ENCODE peak calls at places on chromosomes 2 and 18, in eight cellular contexts. Y, R, C, S, H, O, M and F are unnamed samples.

GRCh38 chr2:213016984-213017351 is 134.4 kb downstream of the IKZF2 start:
- DNase-seq in C (no peak), H (no peak), O (no peak), M (no peak), R (no peak), Y (peak), S (no peak), F (no peak)

GRCh38 chr2:26243643-26244478 is 571 bp downstream of the HADHA start:
- DNase-seq in M (no peak), S (no peak), O (peak), R (no peak), C (peak), Y (peak), H (no peak), F (peak)

GRCh38 chr2:27075219-27075871 is 3.1 kb upstream of the EMILIN1 start:
- DNase-seq in M (peak), Y (peak), C (peak), S (peak), R (no peak), O (no peak), H (peak), F (no peak)

GRCh38 chr2:60548844-60549243 is 4.6 kb downstream of the BCL11A start:
- DNase-seq in H (no peak), Y (no peak), R (no peak), C (no peak), M (no peak), S (no peak), O (no peak), F (no peak)

GRCh38 chr2:56656826-56657225 is 473.0 kb downstream of the CCDC85A start:
- DNase-seq in S (no peak), Y (no peak), M (no peak), R (no peak), O (peak), H (no peak), C (no peak), F (no peak)

GRCh38 chr2:233556756-233557736 is 9.5 kb downstream of the USP40 start:
- DNase-seq in R (no peak), O (peak), H (no peak), C (peak), M (no peak), Y (peak), S (no peak), F (no peak)

GRCh38 chr2:46462936-46463335 is 16.4 kb upstream of the TMEM247 start:
- DNase-seq in M (no peak), R (no peak), Y (peak), S (no peak), H (no peak), C (peak), O (no peak), F (no peak)

GRCh38 chr2:235050992-235051351 is 99.2 kb downstream of the SH3BP4 start:
- DNase-seq in S (no peak), Y (peak), R (peak), H (peak), O (peak), M (no peak), C (peak), F (no peak)

GRCh38 chr18:8895987-8896619 is 190.7 kb downstream of the MTCL1 start:
- DNase-seq in R (no peak), O (peak), M (no peak), C (peak), Y (peak), S (no peak), H (no peak), F (no peak)

GRCh38 chr2:234671716-234672115 is 174.8 kb upstream of the ARL4C start:
- DNase-seq in H (no peak), M (no peak), O (no peak), Y (no peak), C (no peak), S (no peak), R (no peak), F (no peak)

GRCh38 chr2:20496069-20496468 is 49.2 kb downstream of the RHOB start:
- DNase-seq in R (no peak), H (peak), S (no peak), C (peak), O (peak), M (no peak), Y (peak), F (no peak)

GRCh38 chr18:62784966-62785413 is 69.6 kb downstream of the PHLPP1 start:
- DNase-seq in C (peak), M (no peak), H (peak), Y (peak), O (no peak), S (no peak), R (peak), F (no peak)

GRCh38 chr18:76459687-76460350 is 35.2 kb downstream of the ZNF516 start:
- DNase-seq in Y (peak), O (peak), S (no peak), H (peak), R (no peak), C (peak), M (no peak), F (no peak)
- TF ChIP-seq CTCF in Y (peak), O (no peak), S (no peak), H (no peak), R (no peak), C (no peak), M (no peak), F (no peak)

GRCh38 chr2:96546797-96547196 is 10.2 kb downstream of the ARID5A start:
- DNase-seq in C (no peak), R (no peak), O (no peak), Y (no peak), S (peak), M (no peak), H (no peak), F (no peak)

GRCh38 chr2:96547203-96547641 is 10.7 kb downstream of the ARID5A start:
- DNase-seq in Y (no peak), R (no peak), O (no peak), C (no peak), M (no peak), S (peak), H (no peak), F (no peak)

GRCh38 chr2:96548558-96549465 is 12.3 kb downstream of the ARID5A start:
- DNase-seq in S (peak), O (no peak), Y (no peak), R (no peak), C (no peak), H (no peak), M (no peak), F (no peak)

GRCh38 chr2:96546321-96546720 is 9.8 kb downstream of the ARID5A start:
- DNase-seq in H (no peak), Y (no peak), C (no peak), R (no peak), S (peak), O (no peak), M (no peak), F (no peak)

DNA sequence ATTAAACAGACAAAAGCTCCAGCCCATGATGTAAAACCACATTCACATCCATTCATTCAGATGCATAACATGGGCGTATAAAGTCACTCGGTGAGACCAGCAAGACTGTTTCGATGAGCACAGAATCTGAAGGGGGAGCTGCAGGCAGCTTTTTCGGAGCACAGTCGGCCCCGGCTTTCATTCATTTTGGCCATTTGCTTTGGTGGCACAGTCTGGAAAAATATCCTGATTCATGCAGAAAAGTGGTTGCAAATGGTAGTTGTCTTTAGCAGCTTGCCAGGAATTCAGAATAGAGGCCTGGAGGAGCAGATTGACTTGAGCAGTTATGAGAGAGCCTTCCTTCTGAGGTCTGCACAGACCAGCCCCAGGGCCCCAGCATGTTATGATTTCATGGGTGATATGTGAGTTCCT is 11.2 kb downstream of the ARID5A start:
- DNase-seq in H (no peak), Y (peak), S (no peak), M (no peak), O (no peak), C (peak), R (no peak), F (no peak)
- TF ChIP-seq CTCF in H (no peak), Y (no peak), S (no peak), M (no peak), O (no peak), C (no peak), R (no peak), F (no peak)

GRCh38 chr2:178125862-178126261 is 13.6 kb downstream of the RBM45 start:
- DNase-seq in H (no peak), S (no peak), Y (no peak), M (no peak), C (no peak), R (no peak), O (no peak), F (no peak)
- TF ChIP-seq CTCF in H (no peak), S (no peak), Y (no peak), M (no peak), C (no peak), R (no peak), O (no peak), F (no peak)

GRCh38 chr2:175282300-175282699 is 100.8 kb upstream of the ATP5MC3 start:
- DNase-seq in S (no peak), Y (peak), H (no peak), M (no peak), O (peak), R (no peak), C (peak), F (no peak)
- TF ChIP-seq CTCF in S (peak), Y (peak), H (peak), M (peak), O (peak), R (no peak), C (peak), F (peak)

DNA sequence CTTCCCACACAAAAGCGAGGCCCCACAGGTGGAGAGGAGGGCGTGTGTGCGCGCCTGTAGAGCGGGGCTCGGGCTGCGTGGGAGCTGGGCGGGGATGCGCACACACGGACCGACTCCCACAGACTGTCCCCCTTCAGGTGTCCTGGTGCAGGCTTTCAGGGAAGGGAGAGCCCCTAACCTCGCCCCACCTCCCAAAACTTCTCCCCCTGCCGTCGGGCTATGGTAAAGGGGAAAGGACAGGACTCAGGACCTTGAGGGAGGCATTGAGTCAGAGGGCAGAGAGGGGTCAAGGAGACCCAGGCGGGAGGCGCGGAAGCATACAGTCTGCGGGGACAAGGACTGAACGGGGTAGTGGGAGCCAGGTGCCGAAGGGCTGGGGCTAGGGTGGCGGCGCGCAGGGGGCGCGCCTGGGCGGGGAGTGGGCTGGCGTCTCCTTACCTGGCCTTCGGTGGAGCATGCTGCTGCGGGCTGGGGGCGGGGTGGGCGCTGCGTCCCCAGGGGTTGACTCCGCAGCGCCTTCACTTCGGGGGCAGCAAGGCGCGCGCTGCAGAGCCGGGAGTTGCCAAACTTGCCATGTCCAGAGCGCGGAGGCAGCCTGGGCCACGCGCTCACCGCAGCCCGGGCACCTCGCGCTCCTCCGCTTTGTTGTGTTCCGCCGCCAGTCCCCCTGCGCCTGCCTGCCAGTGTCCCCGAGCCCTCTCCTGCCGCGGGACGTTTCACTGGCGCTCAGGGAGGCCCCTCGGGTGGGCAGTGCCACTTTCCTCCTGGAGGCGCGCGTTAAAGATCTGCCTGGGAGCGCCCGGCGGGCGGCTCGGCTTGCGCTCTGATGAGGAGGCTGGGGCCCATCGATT is 302.0 kb downstream of the NCKAP5 start:
- DNase-seq in R (no peak), O (peak), H (no peak), C (peak), Y (no peak), M (peak), S (peak), F (peak)
- TF ChIP-seq CTCF in R (no peak), O (peak), H (no peak), C (no peak), Y (peak), M (peak), S (no peak), F (peak)

GRCh38 chr2:38528008-38528442 is 74.7 kb downstream of the HNRNPLL start:
- DNase-seq in Y (peak), S (peak), M (peak), O (peak), C (peak), R (no peak), H (peak), F (peak)
- TF ChIP-seq CTCF in Y (no peak), S (no peak), M (no peak), O (no peak), C (no peak), R (no peak), H (peak), F (no peak)